ENCODE peak calls at places on chromosomes 6 and 20, in five cellular contexts. One of them, this sample, is unnamed.

GRCh38 chr20:63055575-63056235 is 48.9 kb upstream of the BHLHE23 start:
- DNase-seq in iris pigment epithelial cell: no peak
- DNase-seq in kidney tubule cell: no peak
- DNase-seq in GM12864: no peak
- DNase-seq in GM23338: no peak
- DNase-seq in this sample: no peak

GRCh38 chr6:143605894-143606293 is 71.9 kb upstream of the PHACTR2 start:
- DNase-seq in kidney tubule cell: no peak
- DNase-seq in GM23338: no peak
- DNase-seq in iris pigment epithelial cell: no peak
- DNase-seq in GM12864: no peak
- DNase-seq in this sample: peak; percentile 38

GRCh38 chr6:128246472-128246871 is 273.9 kb downstream of the PTPRK start:
- DNase-seq in GM12864: no peak
- DNase-seq in kidney tubule cell: no peak
- DNase-seq in iris pigment epithelial cell: no peak
- DNase-seq in GM23338: no peak
- DNase-seq in this sample: no peak

GRCh38 chr6:117840541-117840983 is 66.5 kb upstream of the SLC35F1 start:
- DNase-seq in iris pigment epithelial cell: peak; percentile 45
- DNase-seq in kidney tubule cell: peak; percentile 45
- DNase-seq in GM23338: peak; percentile 84
- DNase-seq in GM12864: no peak
- DNase-seq in this sample: peak; percentile 55

GRCh38 chr6:42898891-42899361 is 16.9 kb upstream of the PTCRA start:
- DNase-seq in kidney tubule cell: peak; percentile 70
- DNase-seq in GM12864: peak; percentile 43
- DNase-seq in GM23338: peak; percentile 92
- DNase-seq in iris pigment epithelial cell: peak; percentile 58
- DNase-seq in this sample: peak; percentile 72

GRCh38 chr6:53634184-53634631 is 31.3 kb downstream of the KLHL31 start:
- DNase-seq in iris pigment epithelial cell: no peak
- DNase-seq in GM23338: no peak
- DNase-seq in kidney tubule cell: no peak
- DNase-seq in GM12864: no peak
- DNase-seq in this sample: no peak

GRCh38 chr6:52500268-52501129 is 76.4 kb downstream of the TRAM2 start:
- DNase-seq in kidney tubule cell: no peak
- DNase-seq in iris pigment epithelial cell: no peak
- DNase-seq in GM23338: no peak
- DNase-seq in GM12864: no peak
- DNase-seq in this sample: no peak

GRCh38 chr6:158688860-158689259 is 39.0 kb downstream of the SYTL3 start:
- DNase-seq in kidney tubule cell: no peak
- DNase-seq in GM12864: no peak
- DNase-seq in GM23338: no peak
- DNase-seq in iris pigment epithelial cell: peak; percentile 49
- DNase-seq in this sample: no peak

GRCh38 chr20:21509597-21510331 is 4.1 kb downstream of the NKX2-2 start:
- DNase-seq in kidney tubule cell: peak; percentile 32
- DNase-seq in GM12864: no peak
- DNase-seq in iris pigment epithelial cell: no peak
- DNase-seq in GM23338: peak; percentile 75
- DNase-seq in this sample: peak; percentile 63

GRCh38 chr6:117951783-117952182 is 44.7 kb downstream of the SLC35F1 start:
- DNase-seq in iris pigment epithelial cell: no peak
- DNase-seq in GM23338: peak; percentile 86
- DNase-seq in kidney tubule cell: no peak
- DNase-seq in GM12864: no peak
- DNase-seq in this sample: no peak

GRCh38 chr20:3777726-3778629 is 3.3 kb downstream of the SPEF1 start:
- DNase-seq in GM12864: no peak
- DNase-seq in kidney tubule cell: peak; percentile 62
- DNase-seq in GM23338: peak; percentile 85
- DNase-seq in iris pigment epithelial cell: no peak
- DNase-seq in this sample: peak; percentile 41

GRCh38 chr20:3686867-3687321 is 5.1 kb upstream of the ADAM33 start:
- DNase-seq in GM12864: no peak
- DNase-seq in kidney tubule cell: peak; percentile 66
- DNase-seq in GM23338: no peak
- DNase-seq in iris pigment epithelial cell: peak; percentile 79
- DNase-seq in this sample: peak; percentile 96

GRCh38 chr6:29850011-29850553 is 22.5 kb downstream of the HLA-G start:
- DNase-seq in kidney tubule cell: no peak
- DNase-seq in iris pigment epithelial cell: no peak
- DNase-seq in GM23338: peak; percentile 62
- DNase-seq in GM12864: no peak
- DNase-seq in this sample: peak; percentile 18

GRCh38 chr6:96899019-96899418 is 1.3 kb upstream of the NDUFAF4 start:
- DNase-seq in iris pigment epithelial cell: peak; percentile 59
- DNase-seq in kidney tubule cell: peak; percentile 56
- DNase-seq in GM23338: peak; percentile 68
- DNase-seq in GM12864: no peak
- DNase-seq in this sample: peak; percentile 68

GRCh38 chr6:168815229-168815628 is 374.2 kb downstream of the SMOC2 start:
- DNase-seq in GM12864: no peak
- DNase-seq in GM23338: peak; percentile 51
- DNase-seq in iris pigment epithelial cell: no peak
- DNase-seq in kidney tubule cell: peak; percentile 4
- DNase-seq in this sample: no peak

GRCh38 chr6:110543106-110543505 is 66.7 kb upstream of the SLC22A16 start:
- DNase-seq in GM12864: no peak
- DNase-seq in GM23338: no peak
- DNase-seq in iris pigment epithelial cell: no peak
- DNase-seq in kidney tubule cell: peak; percentile 65
- DNase-seq in this sample: no peak

GRCh38 chr6:112979830-112980229 is 632.7 kb downstream of the RFPL4B start:
- DNase-seq in iris pigment epithelial cell: peak; percentile 31
- DNase-seq in GM12864: no peak
- DNase-seq in kidney tubule cell: peak; percentile 49
- DNase-seq in GM23338: no peak
- DNase-seq in this sample: peak; percentile 80

GRCh38 chr20:64064145-64064698 is 1.2 kb downstream of the TCEA2 start:
- DNase-seq in kidney tubule cell: peak; percentile 72
- DNase-seq in GM23338: no peak
- DNase-seq in iris pigment epithelial cell: peak; percentile 49
- DNase-seq in GM12864: no peak
- DNase-seq in this sample: peak; percentile 71

GRCh38 chr20:23248524-23248923 is 102.1 kb upstream of the NXT1 start:
- DNase-seq in kidney tubule cell: no peak
- DNase-seq in GM12864: no peak
- DNase-seq in iris pigment epithelial cell: no peak
- DNase-seq in GM23338: no peak
- DNase-seq in this sample: no peak

GRCh38 chr6:31836036-31836675 is 8.6 kb downstream of the HSPA1B start:
- DNase-seq in kidney tubule cell: no peak
- DNase-seq in GM23338: no peak
- DNase-seq in GM12864: no peak
- DNase-seq in iris pigment epithelial cell: no peak
- DNase-seq in this sample: no peak

GRCh38 chr6:13787146-13787545 is 27.2 kb downstream of the MCUR1 start:
- DNase-seq in GM23338: peak; percentile 28
- DNase-seq in iris pigment epithelial cell: peak; percentile 63
- DNase-seq in GM12864: no peak
- DNase-seq in kidney tubule cell: no peak
- DNase-seq in this sample: peak; percentile 25

GRCh38 chr6:98949589-98949988 is 1.8 kb upstream of the FBXL4 start:
- DNase-seq in GM23338: no peak
- DNase-seq in kidney tubule cell: no peak
- DNase-seq in iris pigment epithelial cell: no peak
- DNase-seq in GM12864: no peak
- DNase-seq in this sample: no peak

GRCh38 chr6:100311707-100312266 is 152.9 kb downstream of the SIM1 start:
- DNase-seq in GM12864: no peak
- DNase-seq in iris pigment epithelial cell: peak; percentile 49
- DNase-seq in kidney tubule cell: peak; percentile 11
- DNase-seq in GM23338: no peak
- DNase-seq in this sample: peak; percentile 15

GRCh38 chr20:62381202-62381797 is 5.6 kb upstream of the RPS21 start:
- DNase-seq in GM12864: no peak
- DNase-seq in GM23338: no peak
- DNase-seq in kidney tubule cell: peak; percentile 93
- DNase-seq in iris pigment epithelial cell: peak; percentile 87
- DNase-seq in this sample: no peak

GRCh38 chr20:13384132-13384531 is 163.1 kb downstream of the ISM1 start:
- DNase-seq in GM23338: no peak
- DNase-seq in iris pigment epithelial cell: no peak
- DNase-seq in kidney tubule cell: no peak
- DNase-seq in GM12864: no peak
- DNase-seq in this sample: no peak

GRCh38 chr20:38303908-38304379 is at the start of gene BPI:
- DNase-seq in iris pigment epithelial cell: no peak
- DNase-seq in kidney tubule cell: no peak
- DNase-seq in GM12864: no peak
- DNase-seq in GM23338: no peak
- DNase-seq in this sample: no peak

GRCh38 chr20:37155987-37156386 is 23.1 kb upstream of the RPN2 start:
- DNase-seq in GM23338: no peak
- DNase-seq in GM12864: no peak
- DNase-seq in kidney tubule cell: no peak
- DNase-seq in iris pigment epithelial cell: no peak
- DNase-seq in this sample: no peak

GRCh38 chr6:139888691-139889122 is 514.3 kb upstream of the CITED2 start:
- DNase-seq in GM23338: peak; percentile 91
- DNase-seq in GM12864: no peak
- DNase-seq in iris pigment epithelial cell: peak; percentile 28
- DNase-seq in kidney tubule cell: peak; percentile 45
- DNase-seq in this sample: no peak

GRCh38 chr6:143205983-143206382 is 145.3 kb downstream of the AIG1 start:
- DNase-seq in kidney tubule cell: no peak
- DNase-seq in iris pigment epithelial cell: no peak
- DNase-seq in GM12864: no peak
- DNase-seq in GM23338: no peak
- DNase-seq in this sample: peak; percentile 46

GRCh38 chr6:129210684-129211083 is 327.7 kb downstream of the LAMA2 start:
- DNase-seq in iris pigment epithelial cell: no peak
- DNase-seq in kidney tubule cell: no peak
- DNase-seq in GM12864: no peak
- DNase-seq in GM23338: no peak
- DNase-seq in this sample: no peak

GRCh38 chr6:167448378-167448777 is 123.5 kb downstream of the TTLL2 start:
- DNase-seq in GM12864: no peak
- DNase-seq in GM23338: no peak
- DNase-seq in iris pigment epithelial cell: no peak
- DNase-seq in kidney tubule cell: no peak
- DNase-seq in this sample: no peak

GRCh38 chr20:14707865-14708574 is 370.6 kb upstream of the FLRT3 start:
- DNase-seq in iris pigment epithelial cell: no peak
- DNase-seq in GM12864: no peak
- DNase-seq in GM23338: no peak
- DNase-seq in kidney tubule cell: peak; percentile 30
- DNase-seq in this sample: no peak

GRCh38 chr6:144294016-144294415 is 8.9 kb downstream of the UTRN start:
- DNase-seq in iris pigment epithelial cell: peak; percentile 88
- DNase-seq in kidney tubule cell: peak; percentile 77
- DNase-seq in GM23338: no peak
- DNase-seq in GM12864: no peak
- DNase-seq in this sample: peak; percentile 86

GRCh38 chr6:67030861-67031260 is 1323.8 kb upstream of the EYS start:
- DNase-seq in GM12864: no peak
- DNase-seq in kidney tubule cell: no peak
- DNase-seq in GM23338: no peak
- DNase-seq in iris pigment epithelial cell: no peak
- DNase-seq in this sample: no peak

GRCh38 chr20:43576108-43576507 is 14.6 kb upstream of the IFT52 start:
- DNase-seq in GM23338: no peak
- DNase-seq in kidney tubule cell: no peak
- DNase-seq in iris pigment epithelial cell: no peak
- DNase-seq in GM12864: no peak
- DNase-seq in this sample: no peak

This sample was measured in fibroblast of mammary gland.